ENCODE peak calls at places on chromosome 17, in ten cellular contexts. V, H, K, X, Z, E, W, P, S and Q are unnamed samples.

GRCh38 chr17:82450357-82451106 is at the start of gene CYBC1:
- DNase-seq in V (peak; percentile 94), H (peak; percentile 97), K (peak; percentile 72), X (peak; percentile 93), Z (peak; percentile 93), E (peak; percentile 98), W (peak; percentile 85), P (peak; percentile 76), S (peak; percentile 66), Q (peak; percentile 91)

GRCh38 chr17:73798111-73798748 is 154.0 kb upstream of the SDK2 start:
- DNase-seq in V (peak; percentile 34), H (no peak), K (no peak), X (no peak), Z (no peak), E (peak; percentile 96), W (peak; percentile 64), P (peak; percentile 76), S (peak; percentile 60), Q (no peak)

GRCh38 chr17:80826346-80826954 is 165.2 kb upstream of the CHMP6 start:
- DNase-seq in V (no peak), H (no peak), K (no peak), X (no peak), Z (no peak), E (no peak), W (no peak), P (no peak), S (no peak), Q (no peak)

GRCh38 chr17:82848022-82848592 is 8.3 kb upstream of the ZNF750 start:
- DNase-seq in V (peak; percentile 83), H (peak; percentile 47), K (no peak), X (no peak), Z (no peak), E (no peak), W (no peak), P (peak; percentile 60), S (no peak), Q (no peak)

GRCh38 chr17:13102477-13102876 is 84.7 kb upstream of the ELAC2 start:
- DNase-seq in V (no peak), H (no peak), K (no peak), X (no peak), Z (no peak), E (no peak), W (no peak), P (no peak), S (no peak), Q (no peak)

GRCh38 chr17:49952912-49953497 is 16.0 kb upstream of the DLX4 start:
- DNase-seq in V (peak; percentile 68), H (no peak), K (no peak), X (no peak), Z (no peak), E (no peak), W (no peak), P (peak; percentile 6), S (no peak), Q (no peak)

GRCh38 chr17:81959362-81960129 is 1.4 kb downstream of the NOTUM start:
- DNase-seq in V (peak; percentile 54), H (peak; percentile 83), K (no peak), X (peak; percentile 92), Z (peak; percentile 55), E (peak; percentile 73), W (peak; percentile 61), P (no peak), S (no peak), Q (no peak)

GRCh38 chr17:56793947-56794346 is 39.8 kb downstream of the C17orf67 start:
- DNase-seq in V (no peak), H (no peak), K (no peak), X (no peak), Z (no peak), E (no peak), W (no peak), P (no peak), S (no peak), Q (no peak)

GRCh38 chr17:76416899-76417298 is 32.5 kb downstream of the SPHK1 start:
- DNase-seq in V (no peak), H (no peak), K (no peak), X (no peak), Z (no peak), E (no peak), W (no peak), P (no peak), S (no peak), Q (no peak)

GRCh38 chr17:67238976-67239375 is 6.0 kb downstream of the HELZ start:
- DNase-seq in V (no peak), H (no peak), K (no peak), X (no peak), Z (no peak), E (no peak), W (no peak), P (no peak), S (no peak), Q (no peak)

GRCh38 chr17:63356275-63356905 is 89.7 kb downstream of the CYB561 start:
- DNase-seq in V (peak; percentile 50), H (no peak), K (no peak), X (no peak), Z (no peak), E (peak; percentile 97), W (peak; percentile 25), P (peak; percentile 93), S (peak; percentile 97), Q (no peak)

GRCh38 chr17:46157443-46158107 is 35.7 kb downstream of the KANSL1 start:
- DNase-seq in V (peak; percentile 19), H (no peak), K (no peak), X (no peak), Z (no peak), E (peak; percentile 79), W (no peak), P (no peak), S (no peak), Q (no peak)

GRCh38 chr17:43014020-43014615 is 7.5 kb downstream of the IFI35 start:
- DNase-seq in V (no peak), H (no peak), K (no peak), X (no peak), Z (no peak), E (no peak), W (no peak), P (no peak), S (no peak), Q (no peak)

GRCh38 chr17:34386343-34386924 is 23.4 kb upstream of the CCL1 start:
- DNase-seq in V (no peak), H (no peak), K (no peak), X (no peak), Z (no peak), E (no peak), W (no peak), P (no peak), S (no peak), Q (peak; percentile 65)

GRCh38 chr17:68542698-68543463 is 30.7 kb downstream of the PRKAR1A start:
- DNase-seq in V (no peak), H (no peak), K (no peak), X (no peak), Z (no peak), E (no peak), W (no peak), P (no peak), S (no peak), Q (no peak)

GRCh38 chr17:58666858-58667267 is 25.0 kb downstream of the TEX14 start:
- DNase-seq in V (peak; percentile 90), H (peak; percentile 62), K (peak; percentile 12), X (peak; percentile 16), Z (peak; percentile 27), E (no peak), W (no peak), P (no peak), S (no peak), Q (peak; percentile 76)

GRCh38 chr17:4533522-4534502 is 21.4 kb downstream of the MYBBP1A start:
- DNase-seq in V (peak; percentile 27), H (peak; percentile 41), K (peak; percentile 76), X (peak; percentile 71), Z (peak; percentile 94), E (peak; percentile 16), W (no peak), P (no peak), S (no peak), Q (no peak)

GRCh38 chr17:51435171-51435552 is 174.8 kb downstream of the UTP18 start:
- DNase-seq in V (no peak), H (peak; percentile 30), K (peak; percentile 13), X (no peak), Z (no peak), E (no peak), W (no peak), P (no peak), S (no peak), Q (no peak)

GRCh38 chr17:78421534-78422266 is 43.3 kb downstream of the PGS1 start:
- DNase-seq in V (peak; percentile 81), H (peak; percentile 80), K (no peak), X (peak; percentile 40), Z (peak; percentile 77), E (peak; percentile 78), W (peak; percentile 95), P (no peak), S (peak; percentile 37), Q (no peak)

GRCh38 chr17:44776628-44777393 is 18.0 kb downstream of the ADAM11 start:
- DNase-seq in V (no peak), H (no peak), K (no peak), X (no peak), Z (no peak), E (no peak), W (no peak), P (no peak), S (no peak), Q (no peak)

GRCh38 chr17:52235416-52235960 is 77.0 kb upstream of the CA10 start:
- DNase-seq in V (no peak), H (no peak), K (no peak), X (peak; percentile 6), Z (peak; percentile 30), E (no peak), W (no peak), P (no peak), S (no peak), Q (no peak)

GRCh38 chr17:69246726-69247375 is 18.2 kb upstream of the ABCA10 start:
- DNase-seq in V (peak; percentile 66), H (no peak), K (no peak), X (no peak), Z (peak; percentile 71), E (peak; percentile 69), W (peak; percentile 41), P (peak; percentile 7), S (peak; percentile 31), Q (no peak)

GRCh38 chr17:49224198-49224996 is 6.2 kb downstream of the PHOSPHO1 start:
- DNase-seq in V (peak; percentile 26), H (peak; percentile 64), K (no peak), X (no peak), Z (no peak), E (no peak), W (no peak), P (no peak), S (no peak), Q (no peak)

GRCh38 chr17:28675980-28676379 is 14.0 kb downstream of the SUPT6H start:
- DNase-seq in V (no peak), H (no peak), K (no peak), X (no peak), Z (no peak), E (no peak), W (no peak), P (no peak), S (no peak), Q (no peak)

GRCh38 chr17:57984936-57985674 is 2.9 kb downstream of the VEZF1 start:
- DNase-seq in V (no peak), H (no peak), K (no peak), X (no peak), Z (no peak), E (peak; percentile 32), W (no peak), P (no peak), S (no peak), Q (no peak)

GRCh38 chr17:29178750-29179231 is 1.4 kb downstream of the MYO18A start:
- DNase-seq in V (no peak), H (no peak), K (no peak), X (no peak), Z (peak; percentile 68), E (no peak), W (no peak), P (no peak), S (no peak), Q (no peak)

GRCh38 chr17:53106886-53107285 is 715.8 kb upstream of the KIF2B start:
- DNase-seq in V (no peak), H (no peak), K (no peak), X (no peak), Z (no peak), E (no peak), W (no peak), P (no peak), S (no peak), Q (no peak)

GRCh38 chr17:81258292-81258691 is 19.2 kb downstream of the NDUFAF8 start:
- DNase-seq in V (no peak), H (no peak), K (no peak), X (no peak), Z (no peak), E (no peak), W (no peak), P (no peak), S (no peak), Q (no peak)